ENCODE peak calls at places on chromosome 14, in eight cellular contexts. M, S, H, D, J, R, Z and Q are unnamed samples. For H3K27me3, the result is how much of the 10 kb centered on the place peaks cover.

GRCh38 chr14:65035049-65035448 is 48.4 kb downstream of the FNTB start:
- DNase-seq in M (no peak), S (no peak), H (no peak), D (no peak), J (peak), R (peak), Z (no peak), Q (no peak)

GRCh38 chr14:101177301-101178055 is 274.0 kb upstream of the RTL1 start:
- DNase-seq in M (no peak), S (no peak), H (no peak), D (no peak), J (no peak), R (no peak), Z (no peak), Q (no peak)

GRCh38 chr14:97056086-97056485 is 258.9 kb downstream of the VRK1 start:
- DNase-seq in M (no peak), S (no peak), H (no peak), D (no peak), J (no peak), R (no peak), Z (peak), Q (peak)

GRCh38 chr14:50001146-50001998 is 108.5 kb downstream of the ARF6 start:
- DNase-seq in M (peak), S (peak), H (peak), D (no peak), J (no peak), R (no peak), Z (peak), Q (peak)

GRCh38 chr14:34824256-34824655 is 50.9 kb downstream of the BAZ1A start:
- DNase-seq in M (no peak), S (no peak), H (no peak), D (no peak), J (no peak), R (no peak), Z (no peak), Q (no peak)

GRCh38 chr14:50804181-50804721 is 26.7 kb downstream of the NIN start:
- DNase-seq in M (no peak), S (no peak), H (peak), D (no peak), J (peak), R (peak), Z (no peak), Q (no peak)

GRCh38 chr14:73771848-73772705 is 57.9 kb upstream of the PNMA1 start:
- DNase-seq in M (peak), S (peak), H (peak), D (peak), J (peak), R (peak), Z (peak), Q (peak)

GRCh38 chr14:55412686-55413085 is 1.1 kb upstream of the ATG14 start:
- DNase-seq in M (no peak), S (peak), H (peak), D (no peak), J (no peak), R (no peak), Z (peak), Q (no peak)

GRCh38 chr14:36271939-36272907 is 48.2 kb downstream of the MBIP start:
- DNase-seq in M (no peak), S (peak), H (no peak), D (no peak), J (peak), R (peak), Z (no peak), Q (peak)

GRCh38 chr14:105281354-105282097 is 19.3 kb downstream of the BRF1 start:
- DNase-seq in M (peak), S (peak), H (peak), D (no peak), J (peak), R (peak), Z (peak), Q (peak)

GRCh38 chr14:29016050-29016900 is 249.7 kb downstream of the FOXG1 start:
- DNase-seq in M (peak), S (no peak), H (peak), D (no peak), J (peak), R (peak), Z (peak), Q (peak)

GRCh38 chr14:55340482-55340881 is 69.3 kb downstream of the FBXO34 start:
- DNase-seq in M (no peak), S (no peak), H (no peak), D (no peak), J (no peak), R (no peak), Z (no peak), Q (no peak)

GRCh38 chr14:94360945-94361565 is 27.3 kb downstream of the SERPINA1 start:
- DNase-seq in M (no peak), S (no peak), H (no peak), D (no peak), J (no peak), R (no peak), Z (no peak), Q (no peak)

GRCh38 chr14:106691601-106692291 is 1165.4 kb downstream of the TMEM121 start:
- DNase-seq in M (peak), S (no peak), H (peak), D (peak), J (no peak), R (no peak), Z (no peak), Q (peak)

GRCh38 chr14:52068741-52069616 is at the start of gene NID2:
- DNase-seq in M (no peak), S (peak), H (peak), D (no peak), J (peak), R (peak), Z (peak), Q (peak)

GRCh38 chr14:23024612-23025075 is 10.1 kb downstream of the PSMB5 start:
- DNase-seq in M (no peak), S (no peak), H (no peak), D (no peak), J (no peak), R (no peak), Z (no peak), Q (no peak)

DNA sequence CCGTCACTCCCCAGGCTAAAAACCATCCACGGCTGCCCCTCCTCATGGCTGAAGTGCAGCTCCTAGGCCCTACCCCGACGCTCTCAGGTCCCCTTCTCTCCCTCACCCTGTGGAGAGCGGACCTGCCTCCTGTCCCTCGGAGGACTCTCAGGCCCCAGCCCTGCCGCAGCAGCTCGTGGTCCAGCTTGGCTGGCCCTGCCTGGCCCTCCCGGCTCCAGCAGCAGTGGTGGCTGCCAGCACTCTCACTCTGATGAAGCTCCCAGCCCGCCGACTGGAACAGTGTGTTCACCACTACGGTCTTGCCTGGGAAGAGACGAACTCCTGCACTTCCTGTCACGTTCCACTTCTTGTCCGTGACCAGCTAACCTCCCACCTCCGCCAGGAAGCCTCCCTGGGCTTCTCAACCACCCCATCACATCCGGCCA is 11.1 kb downstream of the BAG5 start:
- DNase-seq in M (no peak), S (no peak), H (no peak), D (no peak), J (no peak), R (no peak), Z (no peak), Q (no peak)
- H3K27me3 ChIP-seq in M (under half), S (under half), H (under half), D (under half), J (under half), R (under half), Z (under half), Q (under half)

GRCh38 chr14:75711134-75711795 is 50.2 kb downstream of the TTLL5 start:
- DNase-seq in M (peak), S (peak), H (peak), D (no peak), J (peak), R (peak), Z (peak), Q (peak)
- H2AFZ ChIP-seq in M (no peak), S (peak), H (no peak), D (no peak), J (no peak), R (no peak), Z (no peak), Q (no peak)

GRCh38 chr14:58152569-58152857 is 500 bp upstream of the ARMH4 start:
- DNase-seq in M (no peak), S (no peak), H (no peak), D (no peak), J (no peak), R (no peak), Z (peak), Q (no peak)

GRCh38 chr14:58149196-58149595 is 2.8 kb downstream of the ARMH4 start:
- DNase-seq in M (no peak), S (no peak), H (no peak), D (no peak), J (no peak), R (no peak), Z (no peak), Q (peak)

GRCh38 chr14:58151701-58152568 is at the start of gene ARMH4:
- DNase-seq in M (peak), S (peak), H (peak), D (no peak), J (peak), R (peak), Z (peak), Q (peak)

GRCh38 chr14:58151264-58151700 is 731 bp downstream of the ARMH4 start:
- DNase-seq in M (no peak), S (no peak), H (no peak), D (no peak), J (peak), R (no peak), Z (peak), Q (peak)

GRCh38 chr14:58150243-58150805 is 1.7 kb downstream of the ARMH4 start:
- DNase-seq in M (no peak), S (no peak), H (no peak), D (no peak), J (no peak), R (no peak), Z (no peak), Q (no peak)
- H3K27me3 ChIP-seq in M (under half), S (under half), H (under half), D (under half), J (under half), R (under half), Z (half or more), Q (under half)

GRCh38 chr14:62691613-62692489 is 353.4 kb downstream of the KCNH5 start:
- DNase-seq in M (no peak), S (peak), H (peak), D (no peak), J (peak), R (peak), Z (peak), Q (no peak)
- H2AFZ ChIP-seq in M (no peak), S (peak), H (no peak), D (no peak), J (no peak), R (no peak), Z (peak), Q (peak)

DNA sequence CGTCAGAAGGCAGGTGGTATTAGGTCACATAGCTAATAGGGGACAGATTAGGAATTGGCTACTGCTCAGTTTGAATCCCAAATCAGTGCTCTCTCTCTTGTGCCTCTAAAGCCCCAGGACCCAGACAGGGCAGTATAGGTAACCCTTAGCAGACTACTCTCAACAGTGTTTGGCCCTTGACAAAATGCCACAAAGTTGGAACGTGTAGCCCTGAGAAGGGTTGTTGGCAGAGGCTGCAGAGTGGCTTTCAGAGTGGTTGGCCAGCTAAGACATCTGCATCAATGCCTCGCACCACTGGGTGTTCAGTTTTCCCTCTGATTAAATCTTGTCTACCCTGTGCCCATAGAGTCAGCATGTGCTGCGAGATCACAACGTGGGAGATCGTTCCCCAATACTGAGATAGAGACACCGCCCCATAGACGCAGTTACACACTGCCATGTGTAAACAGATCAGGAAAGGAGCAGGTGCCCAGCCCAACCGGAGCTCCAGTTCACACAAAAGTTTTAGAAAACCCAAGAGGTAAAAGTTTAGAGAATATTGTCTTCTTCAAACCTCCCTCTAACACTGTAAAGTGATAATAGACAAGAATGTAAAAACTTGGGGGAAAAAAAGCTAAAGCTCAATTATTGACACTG is 48.3 kb downstream of the EML1 start:
- DNase-seq in M (no peak), S (no peak), H (no peak), D (no peak), J (no peak), R (no peak), Z (no peak), Q (no peak)
- H3K27me3 ChIP-seq in M (under half), S (under half), H (under half), D (under half), J (under half), R (under half), Z (under half), Q (under half)

GRCh38 chr14:69767369-69767999 is 542 bp downstream of the SRSF5 start:
- DNase-seq in M (peak), S (peak), H (peak), D (peak), J (peak), R (peak), Z (peak), Q (peak)
- H2AFZ ChIP-seq in M (peak), S (peak), H (peak), D (peak), J (no peak), R (no peak), Z (peak), Q (no peak)

DNA sequence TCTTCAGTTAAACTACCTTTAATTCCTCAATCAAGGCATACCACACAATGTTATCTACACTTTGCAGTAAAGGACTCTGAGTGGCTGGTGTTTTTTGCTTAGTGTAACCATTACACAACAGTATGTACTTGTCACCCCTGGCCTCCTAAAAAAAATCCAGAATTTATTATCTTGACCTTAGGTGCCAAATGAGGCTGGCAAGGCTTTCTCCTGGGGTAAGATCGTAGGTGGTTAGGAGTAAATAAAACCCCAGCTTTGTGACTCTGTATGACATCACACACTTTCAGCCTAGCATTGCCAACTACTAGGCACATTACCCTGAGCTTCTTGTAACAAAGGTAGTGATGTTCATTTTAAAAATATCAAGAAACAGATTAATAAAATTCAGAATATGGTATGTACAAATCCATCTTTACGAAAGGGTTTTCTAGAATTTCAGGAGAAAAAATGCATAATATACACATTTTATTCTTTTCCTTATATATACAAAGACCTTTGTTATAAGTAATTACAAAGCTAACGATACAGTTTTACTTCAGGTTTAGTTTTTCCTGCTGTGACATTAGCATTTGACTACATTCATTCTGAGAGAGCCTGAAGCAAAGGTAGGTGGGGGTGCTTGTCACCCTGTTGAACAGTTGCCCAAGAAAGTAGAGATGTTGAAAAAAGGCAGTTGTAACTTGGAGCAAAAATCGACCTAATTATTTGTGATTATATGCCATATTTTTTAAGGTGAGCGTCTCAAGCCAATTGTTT is 13.5 kb downstream of the TCL1A start:
- DNase-seq in M (no peak), S (no peak), H (no peak), D (no peak), J (no peak), R (no peak), Z (no peak), Q (peak)
- H3K27me3 ChIP-seq in M (under half), S (under half), H (under half), D (under half), J (under half), R (under half), Z (under half), Q (half or more)

GRCh38 chr14:33357225-33358010 is 418.7 kb downstream of the NPAS3 start:
- DNase-seq in M (no peak), S (no peak), H (no peak), D (no peak), J (no peak), R (no peak), Z (no peak), Q (no peak)
- H2AFZ ChIP-seq in M (no peak), S (no peak), H (no peak), D (no peak), J (no peak), R (no peak), Z (no peak), Q (peak)